ENCODE peak calls at places on chromosomes 7 and 10, in six cellular contexts. S is neural progenitor cell; M is mesendoderm; Y is CD8-positive, alpha-beta T cell; L is CD4-positive, CD25-positive, alpha-beta regulatory T cell; K is RWPE2. A is an unnamed sample.
A peak's percentile ranks its signal among the peaks of the same experiment; 100 is the strongest.

GRCh38 chr7:148501707-148502139 is 88.8 kb upstream of the C7orf33 start:
- DNase-seq in S (peak; percentile 58), L (no peak), K (no peak), M (peak; percentile 86), Y (no peak), A (peak; percentile 11)

GRCh38 chr10:117496031-117496430 is 46.5 kb upstream of the EMX2 start:
- DNase-seq in M (no peak), Y (no peak), K (no peak), S (no peak), L (no peak), A (no peak)

GRCh38 chr10:124667425-124668130 is 76.6 kb downstream of the FAM53B start:
- DNase-seq in K (no peak), S (no peak), L (no peak), Y (no peak), M (no peak), A (no peak)

GRCh38 chr7:150787321-150788281 is 12.6 kb downstream of the TMEM176B start:
- DNase-seq in L (no peak), M (no peak), Y (no peak), S (no peak), K (no peak), A (no peak)

GRCh38 chr10:60208676-60209269 is 180.9 kb downstream of the ANK3 start:
- DNase-seq in K (no peak), L (peak; percentile 12), S (peak; percentile 71), Y (no peak), M (peak; percentile 69), A (no peak)

GRCh38 chr10:79153753-79154152 is 85.0 kb downstream of the ZMIZ1 start:
- DNase-seq in M (no peak), K (no peak), L (no peak), Y (no peak), S (no peak), A (no peak)

GRCh38 chr10:80700252-80700651 is 162.6 kb downstream of the SH2D4B start:
- DNase-seq in M (no peak), K (no peak), Y (no peak), S (no peak), L (no peak), A (no peak)

GRCh38 chr7:75715864-75716263 is 22.9 kb downstream of the HIP1 start:
- DNase-seq in M (no peak), S (no peak), K (no peak), Y (no peak), L (no peak), A (no peak)

GRCh38 chr10:123990889-123991288 is 99.3 kb upstream of the CPXM2 start:
- DNase-seq in L (no peak), S (no peak), Y (no peak), K (no peak), M (no peak), A (no peak)

GRCh38 chr10:131775444-131775832 is 125.4 kb upstream of the PPP2R2D start:
- DNase-seq in S (peak; percentile 56), Y (no peak), M (no peak), K (peak; percentile 38), L (no peak), A (no peak)

GRCh38 chr10:70167246-70167645 is 3.1 kb downstream of the SAR1A start:
- DNase-seq in S (no peak), L (no peak), M (no peak), Y (no peak), K (no peak), A (no peak)

GRCh38 chr7:156456503-156457115 is 184.0 kb upstream of the RNF32 start:
- DNase-seq in M (peak; percentile 36), L (no peak), S (no peak), K (no peak), Y (no peak), A (no peak)

GRCh38 chr7:82729172-82730030 is 285.8 kb upstream of the CACNA2D1 start:
- DNase-seq in S (peak; percentile 49), L (peak; percentile 26), M (peak; percentile 55), Y (no peak), K (no peak), A (peak; percentile 12)

GRCh38 chr10:132464256-132465192 is 67.5 kb downstream of the PWWP2B start:
- DNase-seq in L (no peak), Y (no peak), S (no peak), M (no peak), K (no peak), A (peak; percentile 82)

GRCh38 chr7:127252736-127253288 is at the start of gene GRM8:
- DNase-seq in M (peak; percentile 85), S (peak; percentile 87), K (no peak), L (peak; percentile 13), Y (no peak), A (peak; percentile 9)

GRCh38 chr10:88991161-88991899 is 732 bp downstream of the FAS start:
- DNase-seq in S (peak; percentile 82), L (peak; percentile 78), Y (peak; percentile 50), K (peak; percentile 73), M (peak; percentile 39), A (peak; percentile 65)

GRCh38 chr7:85595639-85596268 is 408.9 kb upstream of the SEMA3D start:
- DNase-seq in L (no peak), S (no peak), M (no peak), Y (no peak), K (no peak), A (no peak)

GRCh38 chr7:1691096-1691495 is 21.0 kb downstream of the ELFN1 start:
- DNase-seq in Y (no peak), S (no peak), M (no peak), L (no peak), K (peak; percentile 22), A (no peak)

GRCh38 chr10:13720699-13721098 is 133.9 kb downstream of the PRPF18 start:
- DNase-seq in S (no peak), Y (no peak), L (no peak), K (no peak), M (no peak), A (no peak)

GRCh38 chr10:13717936-13718772 is 131.4 kb downstream of the PRPF18 start:
- DNase-seq in Y (peak; percentile 8), S (no peak), K (peak; percentile 75), L (peak; percentile 16), M (no peak), A (peak; percentile 84)

GRCh38 chr10:13717571-13717935 is 130.8 kb downstream of the PRPF18 start:
- DNase-seq in L (no peak), S (no peak), Y (no peak), M (no peak), K (no peak), A (peak; percentile 15)

GRCh38 chr10:13719411-13719810 is 132.6 kb downstream of the PRPF18 start:
- DNase-seq in K (no peak), S (no peak), L (no peak), Y (no peak), M (no peak), A (peak; percentile 32)

DNA sequence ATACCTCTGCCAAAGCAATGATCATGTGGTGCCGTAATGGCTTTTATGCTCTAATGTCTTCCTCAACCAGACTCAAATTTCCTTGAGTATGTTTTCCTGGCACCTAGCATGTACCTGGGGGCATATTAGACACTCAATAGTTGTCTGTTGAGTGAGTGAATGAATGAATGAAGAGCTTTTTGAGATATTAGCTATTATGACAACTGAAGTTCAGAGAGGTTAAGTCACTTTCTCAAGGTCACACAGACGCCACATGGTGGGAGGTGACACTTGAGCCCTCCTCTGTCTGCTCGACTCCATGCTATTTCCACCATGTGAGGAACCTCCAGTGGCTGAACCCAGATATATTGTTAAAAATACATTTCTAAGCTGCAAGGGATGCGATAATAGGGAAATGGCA is 132.1 kb downstream of the PRPF18 start:
- DNase-seq in M (no peak), Y (no peak), K (no peak), L (no peak), S (no peak), A (no peak)
- H3K4me3 ChIP-seq in M (no peak overlapping the region), Y (peak overlapping the region; percentile 27), K (no peak overlapping the region), L (no peak overlapping the region), S (no peak overlapping the region), A (no peak overlapping the region)

DNA sequence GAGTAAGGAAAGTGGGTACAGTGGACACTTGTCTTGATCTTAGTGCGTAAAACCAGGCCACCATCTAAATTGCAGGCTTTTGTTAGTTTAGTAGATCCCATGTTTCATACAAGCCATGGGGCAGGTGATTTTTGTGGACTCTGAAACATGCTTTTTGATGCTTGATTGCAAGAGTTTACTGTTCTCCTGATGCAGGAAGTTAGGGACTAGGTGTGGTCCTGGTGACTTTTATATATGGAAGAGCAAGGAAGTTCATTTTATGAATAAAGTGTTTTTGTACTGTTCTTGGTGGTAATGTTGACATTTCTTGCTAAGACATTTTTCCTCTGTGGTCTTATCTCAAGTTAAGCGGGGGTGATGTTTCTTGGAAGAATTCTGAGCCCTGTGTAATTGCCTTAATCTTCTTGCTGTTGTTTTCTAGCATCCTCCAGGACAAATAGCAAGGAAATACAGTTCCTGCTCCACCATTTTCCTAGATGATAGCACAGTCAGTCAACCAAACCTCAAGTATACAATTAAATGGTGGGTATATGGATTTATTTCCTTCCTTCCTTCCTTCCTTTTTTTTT is 89.0 kb upstream of the GJD4 start:
- DNase-seq in L (no peak), S (no peak), Y (no peak), M (no peak), K (no peak), A (no peak)
- H3K4me1 ChIP-seq in L (no peaks in the 10 kb centered on the region), S (peaks cover 10% of the 10 kb centered on the region), Y (peaks cover 9% of the 10 kb centered on the region), M (no peaks in the 10 kb centered on the region), K (peaks cover 3% of the 10 kb centered on the region), A (no peaks in the 10 kb centered on the region)

GRCh38 chr10:13528138-13528874 is 508 bp downstream of the BEND7 start:
- DNase-seq in K (no peak), S (peak; percentile 74), L (no peak), M (peak; percentile 32), Y (no peak), A (peak; percentile 6)

GRCh38 chr10:13526952-13527863 is 1.6 kb downstream of the BEND7 start:
- DNase-seq in K (no peak), Y (no peak), L (no peak), S (peak; percentile 9), M (peak; percentile 90), A (no peak)

GRCh38 chr10:13528875-13529713 is at the start of gene BEND7:
- DNase-seq in K (no peak), L (no peak), S (peak; percentile 73), Y (no peak), M (peak; percentile 26), A (no peak)

GRCh38 chr10:13527864-13528137 is 1.0 kb downstream of the BEND7 start:
- DNase-seq in M (peak; percentile 21), S (no peak), Y (no peak), K (no peak), L (no peak), A (no peak)

GRCh38 chr10:13529714-13529973 is 830 bp upstream of the BEND7 start:
- DNase-seq in M (peak; percentile 22), L (no peak), K (no peak), S (no peak), Y (no peak), A (no peak)
- H3K4me3 ChIP-seq in M (no peak overlapping the region), L (no peak overlapping the region), K (peak overlapping the region; percentile 94), S (peak overlapping the region; percentile 55), Y (no peak overlapping the region), A (peak overlapping the region; percentile 35)

DNA sequence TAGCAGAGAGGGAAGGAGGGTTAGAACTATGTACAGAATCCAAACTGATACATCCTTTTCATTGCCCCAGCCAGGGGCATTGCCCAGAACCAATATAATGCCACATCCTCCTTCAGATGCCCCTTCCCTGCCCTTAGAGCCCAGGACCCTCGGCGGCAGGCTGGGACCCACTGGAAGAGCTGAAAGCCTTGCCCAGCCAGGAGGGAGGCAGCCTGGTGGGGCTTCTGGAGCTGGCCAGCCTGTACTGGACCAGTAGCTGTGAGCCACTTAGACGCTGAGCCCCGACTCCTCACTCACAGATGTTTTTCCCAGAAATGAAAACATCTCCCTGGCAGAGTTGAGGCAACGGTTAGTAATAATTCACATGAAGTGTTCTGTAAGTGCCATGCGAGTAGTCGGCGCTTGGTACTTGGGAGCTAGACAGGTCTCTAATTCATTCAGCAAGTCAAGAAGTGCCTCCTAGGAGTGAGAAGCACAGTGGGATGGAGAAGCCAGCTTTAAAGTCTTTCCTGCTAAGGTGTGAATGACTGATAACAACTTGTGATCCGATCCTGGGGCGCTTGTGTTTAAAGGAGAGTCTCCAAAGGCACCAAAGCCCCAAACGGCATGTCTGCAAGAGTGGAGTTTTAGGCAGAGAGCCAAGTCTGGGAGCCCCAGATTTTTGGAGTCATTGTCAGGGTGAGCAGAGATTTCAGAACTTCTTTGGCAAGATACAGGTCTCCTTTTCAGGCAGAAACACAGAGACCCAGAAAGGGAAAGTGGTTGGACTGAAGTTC is 9.8 kb downstream of the VSIR start:
- DNase-seq in L (no peak), K (no peak), Y (no peak), S (no peak), M (no peak), A (no peak)
- H3K4me1 ChIP-seq in L (peaks cover 91% of the 10 kb centered on the region), K (peaks cover 31% of the 10 kb centered on the region), Y (peaks cover 93% of the 10 kb centered on the region), S (peaks cover 4% of the 10 kb centered on the region), M (no peaks in the 10 kb centered on the region), A (no peaks in the 10 kb centered on the region)

A was measured in prostate gland.